ENCODE peak calls at places on chromosomes 5 and 9, in ten cellular contexts. X is A549; Y is AG04450; J is SJSA1; G is small intestine; W is IMR-90; V is dorsolateral prefrontal cortex; F is iPS DF 6.9; T is CD4-positive, alpha-beta T cell; C is coronary artery. Q is an unnamed sample.

GRCh38 chr9:77375956-77376532 is 198.7 kb downstream of the VPS13A start:
- DNase-seq in X (no peak), Y (no peak), J (no peak), G (no peak), W (peak; percentile 47), V (no peak), F (no peak), T (no peak), C (no peak), Q (no peak)

GRCh38 chr5:112419596-112420110 is 576 bp upstream of the EPB41L4A start:
- DNase-seq in X (peak; percentile 38), Y (no peak), J (peak; percentile 53), G (peak; percentile 55), W (no peak), V (no peak), F (no peak), T (no peak), C (peak; percentile 80), Q (no peak)

GRCh38 chr5:94469889-94470288 is 148.5 kb downstream of the KIAA0825 start:
- DNase-seq in X (no peak), Y (peak; percentile 39), J (no peak), G (no peak), W (peak; percentile 82), V (no peak), F (no peak), T (no peak), C (no peak), Q (no peak)

GRCh38 chr5:71533614-71534013 is 53.5 kb upstream of the MCCC2 start:
- DNase-seq in X (no peak), Y (no peak), J (no peak), G (peak; percentile 15), W (peak; percentile 38), V (no peak), F (no peak), T (no peak), C (no peak), Q (no peak)

GRCh38 chr5:168311061-168311566 is 19.7 kb downstream of the WWC1 start:
- DNase-seq in X (no peak), Y (no peak), J (no peak), G (peak; percentile 67), W (no peak), V (no peak), F (no peak), T (no peak), C (no peak), Q (no peak)

GRCh38 chr9:134922066-134922931 is 4.6 kb upstream of the FCN1 start:
- DNase-seq in X (no peak), Y (no peak), J (peak; percentile 26), G (no peak), W (no peak), V (no peak), F (no peak), T (no peak), C (peak; percentile 72), Q (no peak)

GRCh38 chr5:73282383-73282782 is 109.4 kb downstream of the TMEM174 start:
- DNase-seq in X (no peak), Y (no peak), J (no peak), G (no peak), W (no peak), V (no peak), F (no peak), T (no peak), C (no peak), Q (no peak)

GRCh38 chr9:81596671-81597426 is 92.5 kb downstream of the TLE1 start:
- DNase-seq in X (no peak), Y (no peak), J (no peak), G (no peak), W (no peak), V (no peak), F (no peak), T (no peak), C (no peak), Q (no peak)

GRCh38 chr9:82104252-82104651 is 115.7 kb downstream of the SPATA31D1 start:
- DNase-seq in X (no peak), Y (no peak), J (no peak), G (no peak), W (no peak), V (no peak), F (no peak), T (no peak), C (no peak), Q (no peak)

GRCh38 chr5:53425598-53426516 is 54.6 kb upstream of the FST start:
- DNase-seq in X (no peak), Y (no peak), J (no peak), G (no peak), W (no peak), V (no peak), F (peak; percentile 58), T (no peak), C (no peak), Q (no peak)

GRCh38 chr5:87754009-87754757 is 341.5 kb upstream of the CCNH start:
- DNase-seq in X (no peak), Y (no peak), J (no peak), G (no peak), W (no peak), V (no peak), F (no peak), T (no peak), C (no peak), Q (no peak)

GRCh38 chr9:113991714-113992113 is 86.4 kb downstream of the AMBP start:
- DNase-seq in X (no peak), Y (no peak), J (no peak), G (no peak), W (no peak), V (no peak), F (no peak), T (no peak), C (peak; percentile 52), Q (no peak)

GRCh38 chr5:96509721-96510383 is 76.8 kb upstream of the PCSK1 start:
- DNase-seq in X (peak; percentile 87), Y (peak; percentile 85), J (no peak), G (peak; percentile 59), W (peak; percentile 97), V (no peak), F (no peak), T (no peak), C (no peak), Q (no peak)

GRCh38 chr5:55714339-55714738 is 2.2 kb upstream of the SLC38A9 start:
- DNase-seq in X (no peak), Y (no peak), J (no peak), G (peak; percentile 29), W (no peak), V (no peak), F (no peak), T (no peak), C (no peak), Q (no peak)

GRCh38 chr9:108478871-108479332 is 376.9 kb downstream of the ACTL7B start:
- DNase-seq in X (peak; percentile 25), Y (peak; percentile 66), J (no peak), G (no peak), W (peak; percentile 88), V (no peak), F (no peak), T (no peak), C (no peak), Q (no peak)

GRCh38 chr5:32225445-32225844 is 51.3 kb upstream of the GOLPH3 start:
- DNase-seq in X (no peak), Y (no peak), J (no peak), G (no peak), W (peak; percentile 67), V (no peak), F (no peak), T (no peak), C (no peak), Q (no peak)

GRCh38 chr9:126151031-126151670 is 175.5 kb upstream of the MVB12B start:
- DNase-seq in X (no peak), Y (no peak), J (no peak), G (peak; percentile 49), W (no peak), V (no peak), F (no peak), T (no peak), C (no peak), Q (no peak)

GRCh38 chr5:8184455-8185063 is 315.6 kb downstream of the MTRR start:
- DNase-seq in X (peak; percentile 30), Y (peak; percentile 3), J (peak; percentile 58), G (peak; percentile 41), W (peak; percentile 28), V (no peak), F (peak; percentile 52), T (no peak), C (no peak), Q (no peak)

GRCh38 chr9:73412874-73413273 is 261.2 kb downstream of the ANXA1 start:
- DNase-seq in X (no peak), Y (no peak), J (no peak), G (no peak), W (no peak), V (no peak), F (no peak), T (no peak), C (no peak), Q (no peak)
- H3K27ac ChIP-seq in X (no peak overlapping the region), Y (no peak overlapping the region), J (no peak overlapping the region), G (no peak overlapping the region), W (no peak overlapping the region), V (no peak overlapping the region), F (no peak overlapping the region), T (no peak overlapping the region), C (no peak overlapping the region), Q (no peak overlapping the region)

GRCh38 chr9:37917315-37917731 is 13.4 kb upstream of the SLC25A51 start:
- DNase-seq in X (no peak), Y (no peak), J (no peak), G (no peak), W (no peak), V (no peak), F (no peak), T (no peak), C (no peak), Q (no peak)
- H3K27ac ChIP-seq in X (no peak overlapping the region), Y (no peak overlapping the region), J (no peak overlapping the region), G (peak overlapping the region; percentile 35), W (peak overlapping the region; percentile 20), V (peak overlapping the region; percentile 69), F (no peak overlapping the region), T (no peak overlapping the region), C (peak overlapping the region; percentile 5), Q (peak overlapping the region; percentile 20)

GRCh38 chr5:178389796-178390195 is 157.2 kb upstream of the PHYKPL start:
- DNase-seq in X (no peak), Y (no peak), J (no peak), G (no peak), W (no peak), V (no peak), F (no peak), T (no peak), C (no peak), Q (no peak)
- H3K27ac ChIP-seq in X (no peak overlapping the region), Y (no peak overlapping the region), J (no peak overlapping the region), G (no peak overlapping the region), W (no peak overlapping the region), V (no peak overlapping the region), F (no peak overlapping the region), T (no peak overlapping the region), C (no peak overlapping the region), Q (no peak overlapping the region)

DNA sequence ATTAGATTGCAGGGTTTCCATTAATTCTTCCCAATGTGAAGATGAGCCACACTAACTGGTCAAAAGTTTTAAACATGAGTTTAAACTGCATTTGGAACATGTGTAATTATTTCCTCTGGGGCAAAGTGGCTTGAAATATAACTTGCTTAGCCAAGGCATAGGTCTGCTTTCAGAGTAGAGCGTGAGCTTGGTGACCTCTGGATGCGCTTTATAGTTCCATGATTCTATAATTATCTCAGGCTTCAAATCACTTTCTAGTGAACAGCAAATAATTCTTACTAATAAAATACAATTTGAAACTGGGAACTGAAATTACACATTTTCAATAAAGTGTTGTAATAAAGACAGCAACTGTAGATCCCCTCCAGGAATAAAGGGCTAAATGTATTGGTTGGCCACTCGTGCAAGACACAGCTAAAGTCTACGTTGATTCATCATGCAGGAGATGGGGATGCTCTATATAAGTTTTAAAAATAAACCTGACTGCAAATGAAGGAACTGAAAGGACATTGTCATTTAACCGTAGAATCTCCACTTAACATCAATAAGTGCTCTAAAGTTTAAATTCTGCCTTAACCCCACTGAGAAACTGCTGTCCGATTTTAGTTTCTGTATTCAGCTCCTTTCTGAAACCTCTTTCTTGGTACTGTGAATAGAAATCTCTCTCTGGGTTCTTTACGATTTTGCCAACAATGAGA is 460.0 kb downstream of the PSAT1 start:
- DNase-seq in X (no peak), Y (no peak), J (no peak), G (no peak), W (no peak), V (no peak), F (no peak), T (no peak), C (no peak), Q (no peak)
- H3K27ac ChIP-seq in X (no peak overlapping the region), Y (no peak overlapping the region), J (no peak overlapping the region), G (no peak overlapping the region), W (no peak overlapping the region), V (no peak overlapping the region), F (no peak overlapping the region), T (no peak overlapping the region), C (no peak overlapping the region), Q (no peak overlapping the region)

Q was measured in substantia nigra.